ENCODE peak calls at places on chromosomes 5 and 9, in six cellular contexts. J, H, V, F, Y and R are unnamed samples.

GRCh38 chr5:55920784-55921183 is 69.6 kb downstream of the IL31RA start:
- DNase-seq in V (no peak), H (no peak), J (peak; percentile 32), F (no peak), Y (no peak), R (no peak)

GRCh38 chr5:179241175-179241574 is 104.1 kb downstream of the ADAMTS2 start:
- DNase-seq in Y (no peak), J (no peak), H (no peak), V (no peak), F (no peak), R (no peak)

GRCh38 chr9:129568560-129569505 is 52.1 kb downstream of the C9orf50 start:
- DNase-seq in V (no peak), Y (no peak), F (peak; percentile 84), H (peak; percentile 73), J (peak; percentile 78), R (peak; percentile 31)

GRCh38 chr9:78091736-78092135 is 60.1 kb upstream of the GNAQ start:
- DNase-seq in F (no peak), J (no peak), Y (no peak), V (no peak), H (no peak), R (no peak)

GRCh38 chr5:80959138-80959537 is 1.0 kb upstream of the RASGRF2 start:
- DNase-seq in Y (no peak), F (no peak), V (no peak), H (no peak), J (no peak), R (no peak)

GRCh38 chr5:150750469-150750868 is 8.3 kb downstream of the DCTN4 start:
- DNase-seq in J (no peak), H (no peak), V (peak; percentile 17), F (no peak), Y (no peak), R (no peak)

GRCh38 chr5:127854520-127854919 is 151.3 kb downstream of the CCDC192 start:
- DNase-seq in V (no peak), J (no peak), F (no peak), Y (no peak), H (no peak), R (no peak)

GRCh38 chr9:122900791-122901190 is 4.4 kb downstream of the RC3H2 start:
- DNase-seq in F (no peak), J (no peak), Y (no peak), H (no peak), V (peak; percentile 43), R (no peak)

GRCh38 chr5:11252523-11252922 is 491.5 kb upstream of the DAP start:
- DNase-seq in Y (no peak), F (no peak), J (no peak), V (no peak), H (no peak), R (no peak)

GRCh38 chr9:127112683-127113539 is 9.5 kb downstream of the ANGPTL2 start:
- DNase-seq in V (no peak), H (no peak), J (no peak), Y (no peak), F (no peak), R (no peak)

GRCh38 chr5:107796797-107797196 is 126.1 kb upstream of the EFNA5 start:
- DNase-seq in V (peak; percentile 54), F (no peak), H (no peak), Y (no peak), J (no peak), R (no peak)

GRCh38 chr5:152542741-152543140 is 137.7 kb upstream of the NMUR2 start:
- DNase-seq in Y (no peak), V (no peak), J (no peak), H (no peak), F (no peak), R (peak; percentile 8)

GRCh38 chr5:40376566-40376965 is 303.1 kb upstream of the PTGER4 start:
- DNase-seq in J (no peak), V (no peak), F (no peak), Y (no peak), H (no peak), R (no peak)

GRCh38 chr5:37896159-37896558 is 56.3 kb upstream of the GDNF start:
- DNase-seq in H (no peak), Y (no peak), F (no peak), J (no peak), V (no peak), R (no peak)

GRCh38 chr5:37902323-37902722 is 62.5 kb upstream of the GDNF start:
- DNase-seq in J (no peak), Y (no peak), F (no peak), H (no peak), V (no peak), R (no peak)

GRCh38 chr5:37905230-37905629 is 65.4 kb upstream of the GDNF start:
- DNase-seq in Y (no peak), J (no peak), V (no peak), F (no peak), H (no peak), R (no peak)

GRCh38 chr5:37899037-37899436 is 59.2 kb upstream of the GDNF start:
- DNase-seq in H (no peak), J (no peak), Y (no peak), V (no peak), F (no peak), R (no peak)

GRCh38 chr5:37900692-37901091 is 60.9 kb upstream of the GDNF start:
- DNase-seq in F (no peak), H (peak; percentile 29), V (peak; percentile 53), Y (no peak), J (peak; percentile 29), R (peak; percentile 27)
- TF ChIP-seq BHLHE40 in F (no peak), H (no peak), V (no peak), Y (no peak), J (no peak), R (no peak)

GRCh38 chr5:42870882-42871418 is 59.3 kb upstream of the SELENOP start:
- DNase-seq in H (no peak), V (no peak), Y (no peak), F (no peak), J (peak; percentile 10), R (no peak)
- TF ChIP-seq BHLHE40 in H (no peak), V (no peak), Y (no peak), F (no peak), J (no peak), R (no peak)

DNA sequence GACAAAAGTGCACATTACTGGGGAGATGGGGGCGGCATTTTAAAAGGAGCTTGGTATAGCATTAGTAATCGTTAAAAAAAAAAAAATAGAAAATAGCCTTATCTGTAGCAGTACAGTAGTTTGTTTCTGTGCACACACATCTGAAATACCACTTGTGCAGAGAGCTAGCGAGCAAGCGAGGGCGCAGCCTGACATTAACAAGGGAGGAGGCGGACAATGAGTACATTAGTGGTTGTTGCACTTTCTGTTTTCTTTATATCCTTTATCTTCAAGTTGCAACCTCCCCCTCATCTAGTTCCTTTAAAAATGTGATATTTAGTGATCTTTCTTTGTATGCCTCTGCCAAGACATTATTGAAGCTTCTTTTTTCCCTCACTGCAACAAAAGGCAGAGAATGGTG is 880 bp upstream of the PTPDC1 start:
- DNase-seq in H (no peak), Y (no peak), J (no peak), V (no peak), F (no peak), R (no peak)
- TF ChIP-seq BHLHE40 in H (no peak), Y (no peak), J (no peak), V (no peak), F (no peak), R (no peak)

DNA sequence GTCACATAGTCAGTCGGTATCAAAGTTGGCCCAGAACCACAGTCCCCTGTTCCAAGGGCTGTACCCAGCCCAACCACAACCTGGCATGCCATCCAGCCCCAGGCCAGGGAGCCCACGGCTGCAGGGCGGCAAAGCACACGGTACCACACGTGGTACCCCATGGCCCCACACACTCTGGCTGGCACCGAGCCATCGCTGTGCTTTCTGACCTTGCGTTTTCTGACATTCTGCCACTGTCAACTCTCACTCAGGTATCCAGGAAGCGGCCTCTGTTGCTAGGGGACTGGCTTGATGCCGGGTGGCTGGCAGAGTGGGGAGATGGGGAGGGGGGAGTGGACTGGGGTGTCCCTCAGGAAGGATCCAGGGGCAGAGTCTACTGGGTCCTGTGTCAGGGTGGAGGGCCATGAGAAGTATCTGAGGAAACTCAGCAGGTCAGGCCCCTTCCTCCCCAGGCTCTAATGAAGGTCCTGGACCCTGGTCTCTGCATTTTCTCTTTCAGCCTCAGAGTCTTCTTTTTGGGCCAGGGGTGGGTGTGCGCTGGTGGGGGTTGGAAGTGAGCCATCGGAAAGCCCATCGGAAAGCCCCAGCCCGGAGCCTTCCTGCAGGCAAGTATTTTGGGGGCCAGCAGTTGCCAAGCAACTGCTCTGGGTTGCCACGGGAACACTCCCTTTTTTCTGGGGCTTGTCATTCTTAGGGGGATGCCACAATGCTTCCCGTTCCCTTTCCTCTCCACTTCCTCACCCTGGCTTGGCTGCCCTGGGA is 21.0 kb upstream of the RALGDS start:
- DNase-seq in Y (no peak), V (no peak), H (no peak), F (no peak), J (no peak), R (no peak)
- TF ChIP-seq BHLHE40 in Y (no peak), V (no peak), H (no peak), F (no peak), J (no peak), R (no peak)

DNA sequence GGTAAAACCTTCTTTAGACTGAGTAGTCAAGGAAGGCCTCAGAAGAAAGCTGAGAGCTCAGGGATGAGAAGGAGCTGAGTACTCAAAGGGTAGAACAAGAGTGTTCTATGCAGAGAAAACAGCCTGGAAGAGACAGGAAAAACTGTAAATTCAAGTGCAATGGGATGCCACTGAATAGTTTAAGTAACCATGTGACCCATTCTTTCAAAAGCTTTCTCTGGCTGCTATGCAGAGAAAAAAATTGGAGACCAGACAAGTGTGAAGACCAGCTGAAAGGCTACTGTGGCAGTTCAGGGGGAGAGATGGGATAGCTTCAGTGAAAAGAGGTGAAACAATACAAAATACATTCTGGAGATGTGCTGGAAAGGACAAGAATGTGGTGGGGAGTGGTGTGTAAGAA is 61.3 kb upstream of the RNF38 start:
- DNase-seq in H (no peak), V (peak; percentile 40), Y (no peak), F (no peak), J (no peak), R (no peak)
- TF ChIP-seq BHLHE40 in H (no peak), V (no peak), Y (no peak), F (no peak), J (no peak), R (no peak)